ENCODE peak calls at places on chromosomes 6 and 20, in eight cellular contexts. One of them, this sample, is unnamed.

GRCh38 chr6:121666809-121667208 is 231.4 kb downstream of the GJA1 start:
- DNase-seq in AG09309: no peak
- DNase-seq in AG09319: peak; percentile 20
- DNase-seq in activated B cell treated with CpG ODN at 0.5 μM for 24 hours: no peak
- DNase-seq in nephron progenitor cell: no peak
- DNase-seq in Calu3: peak; percentile 3
- DNase-seq in GM13976: no peak
- DNase-seq in stomach: no peak
- DNase-seq in this sample: peak; percentile 63

GRCh38 chr20:47031821-47032220 is 137.2 kb downstream of the EYA2 start:
- DNase-seq in AG09309: no peak
- DNase-seq in stomach: no peak
- DNase-seq in GM13976: no peak
- DNase-seq in Calu3: no peak
- DNase-seq in activated B cell treated with CpG ODN at 0.5 μM for 24 hours: no peak
- DNase-seq in nephron progenitor cell: no peak
- DNase-seq in AG09319: no peak
- DNase-seq in this sample: no peak

GRCh38 chr20:46036370-46036769 is 7.4 kb downstream of the SLC12A5 start:
- DNase-seq in GM13976: no peak
- DNase-seq in nephron progenitor cell: no peak
- DNase-seq in activated B cell treated with CpG ODN at 0.5 μM for 24 hours: no peak
- DNase-seq in AG09309: no peak
- DNase-seq in AG09319: no peak
- DNase-seq in Calu3: no peak
- DNase-seq in stomach: no peak
- DNase-seq in this sample: no peak

GRCh38 chr20:35010405-35011192 is 54.9 kb downstream of the MYH7B start:
- DNase-seq in stomach: peak; percentile 18
- DNase-seq in Calu3: no peak
- DNase-seq in AG09309: no peak
- DNase-seq in AG09319: no peak
- DNase-seq in activated B cell treated with CpG ODN at 0.5 μM for 24 hours: no peak
- DNase-seq in nephron progenitor cell: no peak
- DNase-seq in GM13976: no peak
- DNase-seq in this sample: no peak

GRCh38 chr20:4193053-4193452 is 177.7 kb upstream of the RNF24 start:
- DNase-seq in Calu3: no peak
- DNase-seq in activated B cell treated with CpG ODN at 0.5 μM for 24 hours: no peak
- DNase-seq in stomach: no peak
- DNase-seq in GM13976: no peak
- DNase-seq in AG09319: no peak
- DNase-seq in nephron progenitor cell: no peak
- DNase-seq in AG09309: no peak
- DNase-seq in this sample: no peak

GRCh38 chr6:95087394-95088097 is 489.8 kb upstream of the MANEA start:
- DNase-seq in Calu3: peak; percentile 28
- DNase-seq in activated B cell treated with CpG ODN at 0.5 μM for 24 hours: no peak
- DNase-seq in nephron progenitor cell: no peak
- DNase-seq in AG09319: no peak
- DNase-seq in stomach: no peak
- DNase-seq in AG09309: no peak
- DNase-seq in GM13976: no peak
- DNase-seq in this sample: no peak

GRCh38 chr6:36683656-36684446 is 5.3 kb downstream of the CDKN1A start:
- DNase-seq in nephron progenitor cell: no peak
- DNase-seq in Calu3: no peak
- DNase-seq in stomach: no peak
- DNase-seq in AG09309: no peak
- DNase-seq in activated B cell treated with CpG ODN at 0.5 μM for 24 hours: no peak
- DNase-seq in GM13976: no peak
- DNase-seq in AG09319: no peak
- DNase-seq in this sample: no peak

GRCh38 chr6:39897699-39898098 is 36.6 kb downstream of the MOCS1 start:
- DNase-seq in activated B cell treated with CpG ODN at 0.5 μM for 24 hours: no peak
- DNase-seq in GM13976: no peak
- DNase-seq in nephron progenitor cell: no peak
- DNase-seq in Calu3: no peak
- DNase-seq in AG09319: no peak
- DNase-seq in AG09309: no peak
- DNase-seq in stomach: no peak
- DNase-seq in this sample: no peak

GRCh38 chr6:31125586-31126363 is 5.5 kb upstream of the CDSN start:
- DNase-seq in stomach: no peak
- DNase-seq in activated B cell treated with CpG ODN at 0.5 μM for 24 hours: no peak
- DNase-seq in GM13976: no peak
- DNase-seq in AG09309: peak; percentile 72
- DNase-seq in nephron progenitor cell: no peak
- DNase-seq in Calu3: peak; percentile 67
- DNase-seq in AG09319: no peak
- DNase-seq in this sample: no peak

GRCh38 chr20:20691477-20691863 is 21.0 kb downstream of the RALGAPA2 start:
- DNase-seq in GM13976: peak; percentile 21
- DNase-seq in stomach: no peak
- DNase-seq in Calu3: no peak
- DNase-seq in activated B cell treated with CpG ODN at 0.5 μM for 24 hours: no peak
- DNase-seq in AG09309: no peak
- DNase-seq in AG09319: no peak
- DNase-seq in nephron progenitor cell: no peak
- DNase-seq in this sample: no peak

GRCh38 chr6:122025104-122025503 is 374.3 kb upstream of the HSF2 start:
- DNase-seq in AG09309: no peak
- DNase-seq in stomach: no peak
- DNase-seq in activated B cell treated with CpG ODN at 0.5 μM for 24 hours: no peak
- DNase-seq in GM13976: no peak
- DNase-seq in AG09319: no peak
- DNase-seq in Calu3: no peak
- DNase-seq in nephron progenitor cell: no peak
- DNase-seq in this sample: no peak

GRCh38 chr20:60057123-60057865 is 99.1 kb downstream of the CDH26 start:
- DNase-seq in AG09319: peak; percentile 25
- DNase-seq in nephron progenitor cell: peak; percentile 73
- DNase-seq in Calu3: peak; percentile 67
- DNase-seq in AG09309: no peak
- DNase-seq in activated B cell treated with CpG ODN at 0.5 μM for 24 hours: peak; percentile 32
- DNase-seq in GM13976: peak; percentile 79
- DNase-seq in stomach: peak; percentile 52
- DNase-seq in this sample: peak; percentile 51

GRCh38 chr6:74851598-74851997 is 354.3 kb downstream of the COL12A1 start:
- DNase-seq in nephron progenitor cell: no peak
- DNase-seq in GM13976: no peak
- DNase-seq in Calu3: no peak
- DNase-seq in AG09319: peak; percentile 62
- DNase-seq in stomach: no peak
- DNase-seq in activated B cell treated with CpG ODN at 0.5 μM for 24 hours: no peak
- DNase-seq in AG09309: peak; percentile 54
- DNase-seq in this sample: peak; percentile 30

GRCh38 chr6:16324622-16325225 is 86.3 kb downstream of the GMPR start:
- DNase-seq in GM13976: no peak
- DNase-seq in nephron progenitor cell: no peak
- DNase-seq in stomach: no peak
- DNase-seq in AG09319: no peak
- DNase-seq in AG09309: no peak
- DNase-seq in activated B cell treated with CpG ODN at 0.5 μM for 24 hours: no peak
- DNase-seq in Calu3: no peak
- DNase-seq in this sample: no peak

GRCh38 chr6:50264995-50265571 is 215.4 kb upstream of the DEFB112 start:
- DNase-seq in GM13976: no peak
- DNase-seq in stomach: no peak
- DNase-seq in AG09319: no peak
- DNase-seq in AG09309: no peak
- DNase-seq in Calu3: peak; percentile 10
- DNase-seq in nephron progenitor cell: no peak
- DNase-seq in activated B cell treated with CpG ODN at 0.5 μM for 24 hours: no peak
- DNase-seq in this sample: no peak

GRCh38 chr6:37788259-37788658 is 31.3 kb upstream of the ZFAND3 start:
- DNase-seq in AG09319: no peak
- DNase-seq in activated B cell treated with CpG ODN at 0.5 μM for 24 hours: no peak
- DNase-seq in stomach: no peak
- DNase-seq in GM13976: no peak
- DNase-seq in AG09309: no peak
- DNase-seq in Calu3: no peak
- DNase-seq in nephron progenitor cell: no peak
- DNase-seq in this sample: no peak

GRCh38 chr6:97068211-97068610 is 143.7 kb downstream of the KLHL32 start:
- DNase-seq in stomach: no peak
- DNase-seq in Calu3: peak; percentile 32
- DNase-seq in GM13976: no peak
- DNase-seq in nephron progenitor cell: peak; percentile 22
- DNase-seq in AG09309: peak; percentile 14
- DNase-seq in activated B cell treated with CpG ODN at 0.5 μM for 24 hours: no peak
- DNase-seq in AG09319: no peak
- DNase-seq in this sample: no peak

GRCh38 chr6:66897576-66897975 is 1190.5 kb upstream of the EYS start:
- DNase-seq in stomach: no peak
- DNase-seq in nephron progenitor cell: no peak
- DNase-seq in activated B cell treated with CpG ODN at 0.5 μM for 24 hours: no peak
- DNase-seq in GM13976: no peak
- DNase-seq in AG09319: no peak
- DNase-seq in AG09309: no peak
- DNase-seq in Calu3: no peak
- DNase-seq in this sample: peak; percentile 2

GRCh38 chr6:149925253-149925973 is 2.5 kb upstream of the RAET1G start:
- DNase-seq in activated B cell treated with CpG ODN at 0.5 μM for 24 hours: no peak
- DNase-seq in Calu3: no peak
- DNase-seq in AG09309: no peak
- DNase-seq in GM13976: no peak
- DNase-seq in nephron progenitor cell: peak; percentile 23
- DNase-seq in stomach: no peak
- DNase-seq in AG09319: no peak
- DNase-seq in this sample: no peak

GRCh38 chr6:136226027-136226673 is 24.0 kb downstream of the MTFR2 start:
- DNase-seq in activated B cell treated with CpG ODN at 0.5 μM for 24 hours: no peak
- DNase-seq in nephron progenitor cell: peak; percentile 54
- DNase-seq in stomach: peak; percentile 69
- DNase-seq in GM13976: peak; percentile 52
- DNase-seq in Calu3: peak; percentile 54
- DNase-seq in AG09319: peak; percentile 16
- DNase-seq in AG09309: peak; percentile 14
- DNase-seq in this sample: no peak

GRCh38 chr6:13318821-13319220 is 9.5 kb downstream of the TBC1D7 start:
- DNase-seq in activated B cell treated with CpG ODN at 0.5 μM for 24 hours: no peak
- DNase-seq in nephron progenitor cell: no peak
- DNase-seq in AG09309: no peak
- DNase-seq in Calu3: no peak
- DNase-seq in AG09319: no peak
- DNase-seq in GM13976: no peak
- DNase-seq in stomach: no peak
- DNase-seq in this sample: no peak

GRCh38 chr6:63351995-63352586 is 32.3 kb upstream of the LGSN start:
- DNase-seq in Calu3: no peak
- DNase-seq in nephron progenitor cell: no peak
- DNase-seq in GM13976: peak; percentile 21
- DNase-seq in AG09309: peak; percentile 46
- DNase-seq in AG09319: peak; percentile 27
- DNase-seq in stomach: no peak
- DNase-seq in activated B cell treated with CpG ODN at 0.5 μM for 24 hours: no peak
- DNase-seq in this sample: peak; percentile 38

GRCh38 chr6:150301871-150302800 is 66.7 kb upstream of the IYD start:
- DNase-seq in nephron progenitor cell: no peak
- DNase-seq in Calu3: peak; percentile 16
- DNase-seq in activated B cell treated with CpG ODN at 0.5 μM for 24 hours: no peak
- DNase-seq in AG09309: no peak
- DNase-seq in GM13976: peak; percentile 51
- DNase-seq in AG09319: no peak
- DNase-seq in stomach: no peak
- DNase-seq in this sample: no peak

GRCh38 chr6:6557504-6557839 is 31.0 kb upstream of the LY86 start:
- DNase-seq in activated B cell treated with CpG ODN at 0.5 μM for 24 hours: no peak
- DNase-seq in nephron progenitor cell: no peak
- DNase-seq in Calu3: no peak
- DNase-seq in GM13976: no peak
- DNase-seq in AG09319: no peak
- DNase-seq in stomach: no peak
- DNase-seq in AG09309: no peak
- DNase-seq in this sample: no peak

GRCh38 chr6:6556162-6556737 is 32.3 kb upstream of the LY86 start:
- DNase-seq in AG09309: no peak
- DNase-seq in Calu3: no peak
- DNase-seq in AG09319: no peak
- DNase-seq in activated B cell treated with CpG ODN at 0.5 μM for 24 hours: no peak
- DNase-seq in stomach: no peak
- DNase-seq in GM13976: no peak
- DNase-seq in nephron progenitor cell: no peak
- DNase-seq in this sample: no peak

GRCh38 chr6:6559994-6560393 is 28.5 kb upstream of the LY86 start:
- DNase-seq in nephron progenitor cell: no peak
- DNase-seq in Calu3: no peak
- DNase-seq in stomach: no peak
- DNase-seq in AG09319: no peak
- DNase-seq in activated B cell treated with CpG ODN at 0.5 μM for 24 hours: no peak
- DNase-seq in AG09309: no peak
- DNase-seq in GM13976: no peak
- DNase-seq in this sample: no peak

GRCh38 chr6:6557871-6558270 is 30.6 kb upstream of the LY86 start:
- DNase-seq in Calu3: no peak
- DNase-seq in activated B cell treated with CpG ODN at 0.5 μM for 24 hours: no peak
- DNase-seq in AG09319: no peak
- DNase-seq in AG09309: no peak
- DNase-seq in nephron progenitor cell: no peak
- DNase-seq in GM13976: no peak
- DNase-seq in stomach: no peak
- DNase-seq in this sample: no peak

GRCh38 chr6:6556738-6557503 is 31.6 kb upstream of the LY86 start:
- DNase-seq in AG09309: peak; percentile 23
- DNase-seq in stomach: peak; percentile 36
- DNase-seq in nephron progenitor cell: peak; percentile 65
- DNase-seq in AG09319: no peak
- DNase-seq in activated B cell treated with CpG ODN at 0.5 μM for 24 hours: peak; percentile 28
- DNase-seq in GM13976: peak; percentile 62
- DNase-seq in Calu3: peak; percentile 51
- DNase-seq in this sample: no peak
- TF ChIP-seq CTCF in AG09309: peak; percentile 55
- TF ChIP-seq CTCF in stomach: peak; percentile 30
- TF ChIP-seq CTCF in nephron progenitor cell: peak; percentile 95
- TF ChIP-seq CTCF in AG09319: peak; percentile 47
- TF ChIP-seq CTCF in activated B cell treated with CpG ODN at 0.5 μM for 24 hours: peak; percentile 83
- TF ChIP-seq CTCF in GM13976: peak; percentile 84
- TF ChIP-seq CTCF in Calu3: peak; percentile 18
- TF ChIP-seq CTCF in this sample: peak; percentile 80

GRCh38 chr20:36481380-36482043 is 59.8 kb upstream of the MYL9 start:
- DNase-seq in nephron progenitor cell: no peak
- DNase-seq in activated B cell treated with CpG ODN at 0.5 μM for 24 hours: no peak
- DNase-seq in GM13976: no peak
- DNase-seq in Calu3: no peak
- DNase-seq in AG09319: no peak
- DNase-seq in AG09309: no peak
- DNase-seq in stomach: no peak
- DNase-seq in this sample: no peak
- TF ChIP-seq CTCF in nephron progenitor cell: no peak
- TF ChIP-seq CTCF in activated B cell treated with CpG ODN at 0.5 μM for 24 hours: no peak
- TF ChIP-seq CTCF in GM13976: no peak
- TF ChIP-seq CTCF in Calu3: no peak
- TF ChIP-seq CTCF in AG09319: no peak
- TF ChIP-seq CTCF in AG09309: peak; percentile 8
- TF ChIP-seq CTCF in stomach: no peak
- TF ChIP-seq CTCF in this sample: no peak

GRCh38 chr20:61965606-61966491 is 99.8 kb downstream of the TAF4 start:
- DNase-seq in AG09319: no peak
- DNase-seq in AG09309: no peak
- DNase-seq in stomach: no peak
- DNase-seq in GM13976: no peak
- DNase-seq in Calu3: no peak
- DNase-seq in activated B cell treated with CpG ODN at 0.5 μM for 24 hours: no peak
- DNase-seq in nephron progenitor cell: peak; percentile 45
- DNase-seq in this sample: no peak
- TF ChIP-seq CTCF in AG09319: no peak
- TF ChIP-seq CTCF in AG09309: no peak
- TF ChIP-seq CTCF in stomach: no peak
- TF ChIP-seq CTCF in GM13976: no peak
- TF ChIP-seq CTCF in Calu3: no peak
- TF ChIP-seq CTCF in activated B cell treated with CpG ODN at 0.5 μM for 24 hours: no peak
- TF ChIP-seq CTCF in nephron progenitor cell: no peak
- TF ChIP-seq CTCF in this sample: peak; percentile 12

GRCh38 chr20:16434087-16434664 is 139.1 kb downstream of the KIF16B start:
- DNase-seq in AG09319: no peak
- DNase-seq in Calu3: peak; percentile 47
- DNase-seq in activated B cell treated with CpG ODN at 0.5 μM for 24 hours: peak; percentile 48
- DNase-seq in GM13976: peak; percentile 26
- DNase-seq in stomach: peak; percentile 38
- DNase-seq in nephron progenitor cell: peak; percentile 72
- DNase-seq in AG09309: no peak
- DNase-seq in this sample: peak; percentile 43
- TF ChIP-seq CTCF in AG09319: peak; percentile 52
- TF ChIP-seq CTCF in Calu3: peak; percentile 24
- TF ChIP-seq CTCF in activated B cell treated with CpG ODN at 0.5 μM for 24 hours: no peak
- TF ChIP-seq CTCF in GM13976: peak; percentile 42
- TF ChIP-seq CTCF in stomach: peak; percentile 9
- TF ChIP-seq CTCF in nephron progenitor cell: peak; percentile 56
- TF ChIP-seq CTCF in AG09309: peak; percentile 62
- TF ChIP-seq CTCF in this sample: peak; percentile 83